ENCODE peak calls at places on chromosomes 5 and 9, in four cellular contexts. One of them, this sample, is unnamed.

GRCh38 chr9:86187121-86187520 is 72.3 kb downstream of the C9orf153 start:
- DNase-seq in GM23338: peak; percentile 69
- DNase-seq in heart right ventricle: no peak
- DNase-seq in transverse colon: no peak
- DNase-seq in this sample: no peak

GRCh38 chr9:36571333-36571732 is 1.4 kb upstream of the MELK start:
- DNase-seq in GM23338: no peak
- DNase-seq in heart right ventricle: no peak
- DNase-seq in transverse colon: no peak
- DNase-seq in this sample: no peak

GRCh38 chr5:178145965-178146820 is 7.5 kb downstream of the NHP2 start:
- DNase-seq in GM23338: peak; percentile 94
- DNase-seq in heart right ventricle: peak; percentile 48
- DNase-seq in transverse colon: peak; percentile 79
- DNase-seq in this sample: peak; percentile 74

GRCh38 chr5:163407034-163407652 is 30.3 kb upstream of the CCNG1 start:
- DNase-seq in GM23338: no peak
- DNase-seq in heart right ventricle: no peak
- DNase-seq in transverse colon: no peak
- DNase-seq in this sample: no peak

GRCh38 chr9:11312976-11313375 is 700.2 kb upstream of the PTPRD start:
- DNase-seq in GM23338: no peak
- DNase-seq in heart right ventricle: no peak
- DNase-seq in transverse colon: no peak
- DNase-seq in this sample: no peak

GRCh38 chr9:95433096-95433852 is 83.5 kb downstream of the PTCH1 start:
- DNase-seq in GM23338: no peak
- DNase-seq in heart right ventricle: no peak
- DNase-seq in transverse colon: no peak
- DNase-seq in this sample: no peak

GRCh38 chr9:131227112-131228058 is 48.9 kb downstream of the FAM78A start:
- DNase-seq in GM23338: no peak
- DNase-seq in heart right ventricle: peak; percentile 25
- DNase-seq in transverse colon: peak; percentile 20
- DNase-seq in this sample: peak; percentile 62

GRCh38 chr5:123116063-123116462 is 27.0 kb downstream of the PRDM6 start:
- DNase-seq in GM23338: no peak
- DNase-seq in heart right ventricle: no peak
- DNase-seq in transverse colon: no peak
- DNase-seq in this sample: no peak

GRCh38 chr5:149264432-149265069 is 7.1 kb upstream of the AFAP1L1 start:
- DNase-seq in GM23338: peak; percentile 95
- DNase-seq in heart right ventricle: no peak
- DNase-seq in transverse colon: peak; percentile 39
- DNase-seq in this sample: peak; percentile 65

GRCh38 chr9:132350861-132351315 is 3.9 kb downstream of the SETX start:
- DNase-seq in GM23338: no peak
- DNase-seq in heart right ventricle: no peak
- DNase-seq in transverse colon: no peak
- DNase-seq in this sample: no peak

GRCh38 chr5:112862085-112862484 is 998 bp downstream of the SRP19 start:
- DNase-seq in GM23338: peak; percentile 27
- DNase-seq in heart right ventricle: no peak
- DNase-seq in transverse colon: no peak
- DNase-seq in this sample: no peak

GRCh38 chr5:93226202-93226735 is 354.8 kb downstream of the NR2F1-AS1 start:
- DNase-seq in GM23338: no peak
- DNase-seq in heart right ventricle: no peak
- DNase-seq in transverse colon: no peak
- DNase-seq in this sample: no peak

GRCh38 chr9:129781991-129782390 is 21.0 kb upstream of the TOR1B start:
- DNase-seq in GM23338: no peak
- DNase-seq in heart right ventricle: no peak
- DNase-seq in transverse colon: no peak
- DNase-seq in this sample: no peak

GRCh38 chr9:88748566-88749238 is 213.7 kb downstream of the NXNL2 start:
- DNase-seq in GM23338: no peak
- DNase-seq in heart right ventricle: peak; percentile 61
- DNase-seq in transverse colon: no peak
- DNase-seq in this sample: peak; percentile 45

GRCh38 chr9:27787941-27788340 is 214.7 kb upstream of the C9orf72 start:
- DNase-seq in GM23338: peak; percentile 64
- DNase-seq in heart right ventricle: no peak
- DNase-seq in transverse colon: no peak
- DNase-seq in this sample: no peak

GRCh38 chr9:127182901-127183746 is 60.7 kb upstream of the ANGPTL2 start:
- DNase-seq in GM23338: peak; percentile 27
- DNase-seq in heart right ventricle: no peak
- DNase-seq in transverse colon: no peak
- DNase-seq in this sample: peak; percentile 25

GRCh38 chr9:131565369-131565768 is 20.0 kb downstream of the PRRT1B start:
- DNase-seq in GM23338: no peak
- DNase-seq in heart right ventricle: no peak
- DNase-seq in transverse colon: no peak
- DNase-seq in this sample: no peak

GRCh38 chr5:126499742-126500396 is 76.7 kb downstream of the GRAMD2B start:
- DNase-seq in GM23338: peak; percentile 88
- DNase-seq in heart right ventricle: no peak
- DNase-seq in transverse colon: no peak
- DNase-seq in this sample: no peak
- TF ChIP-seq CTCF in GM23338: peak; percentile 79
- TF ChIP-seq CTCF in heart right ventricle: peak; percentile 30
- TF ChIP-seq CTCF in transverse colon: peak; percentile 50
- TF ChIP-seq CTCF in this sample: peak; percentile 55

DNA sequence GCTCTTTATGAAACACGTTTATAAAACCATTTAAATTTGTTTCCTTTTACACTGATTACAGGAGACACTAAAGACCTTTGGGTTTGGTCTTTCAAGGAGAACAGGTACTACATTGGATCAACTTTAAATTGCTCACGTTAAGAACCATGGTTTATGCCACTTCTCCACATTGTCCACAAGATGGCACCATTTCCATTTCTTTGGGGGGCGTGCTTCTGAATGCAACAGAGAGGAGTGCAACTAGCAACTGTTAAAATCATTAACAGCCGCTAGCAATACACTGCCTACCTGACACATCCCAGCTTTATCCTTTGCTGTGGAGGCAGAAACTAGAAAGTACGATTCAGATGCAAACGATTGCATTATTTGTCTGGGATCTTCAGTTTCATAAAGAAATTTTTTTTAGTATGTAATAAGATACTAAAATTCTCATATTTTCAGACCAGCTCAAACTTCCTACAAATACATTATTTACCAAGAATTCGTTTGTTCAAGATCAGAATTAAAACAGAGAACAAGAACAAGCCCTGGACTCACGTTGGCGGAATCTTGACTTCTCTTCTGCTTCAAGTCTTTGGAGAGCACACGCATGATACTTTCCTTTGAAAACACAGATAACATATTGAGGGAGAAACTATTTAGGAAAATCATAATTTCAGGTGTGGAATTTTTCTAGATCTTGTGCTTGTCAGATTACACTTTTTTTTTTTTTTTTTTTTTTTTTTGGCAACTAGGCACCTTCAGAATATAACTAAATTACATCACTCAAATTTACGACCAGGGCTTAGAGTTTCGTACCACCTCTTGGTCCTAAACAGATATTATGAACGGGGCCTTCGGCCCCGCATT is 702 bp downstream of the CDC20B start:
- DNase-seq in GM23338: peak; percentile 88
- DNase-seq in heart right ventricle: no peak
- DNase-seq in transverse colon: peak; percentile 50
- DNase-seq in this sample: no peak
- H3K4me3 ChIP-seq in GM23338: peak overlapping the region; percentile 49
- H3K4me3 ChIP-seq in heart right ventricle: peak overlapping the region; percentile 57
- H3K4me3 ChIP-seq in transverse colon: peak overlapping the region; percentile 35
- H3K4me3 ChIP-seq in this sample: peak overlapping the region; percentile 52

GRCh38 chr5:14147210-14147609 is 4.1 kb downstream of the TRIO start:
- DNase-seq in GM23338: no peak
- DNase-seq in heart right ventricle: no peak
- DNase-seq in transverse colon: no peak
- DNase-seq in this sample: no peak
- H3K4me1 ChIP-seq in GM23338: peaks cover 65% of the 10 kb centered on the region
- H3K4me1 ChIP-seq in heart right ventricle: peaks cover 57% of the 10 kb centered on the region
- H3K4me1 ChIP-seq in transverse colon: peaks cover 51% of the 10 kb centered on the region
- H3K4me1 ChIP-seq in this sample: no peaks in the 10 kb centered on the region

GRCh38 chr9:14031761-14032279 is 282.1 kb downstream of the NFIB start:
- DNase-seq in GM23338: no peak
- DNase-seq in heart right ventricle: no peak
- DNase-seq in transverse colon: no peak
- DNase-seq in this sample: no peak

GRCh38 chr9:14029811-14030210 is 284.1 kb downstream of the NFIB start:
- DNase-seq in GM23338: no peak
- DNase-seq in heart right ventricle: no peak
- DNase-seq in transverse colon: no peak
- DNase-seq in this sample: no peak

GRCh38 chr9:14033067-14033466 is 280.9 kb downstream of the NFIB start:
- DNase-seq in GM23338: no peak
- DNase-seq in heart right ventricle: no peak
- DNase-seq in transverse colon: no peak
- DNase-seq in this sample: no peak

GRCh38 chr9:14030350-14030823 is 283.6 kb downstream of the NFIB start:
- DNase-seq in GM23338: no peak
- DNase-seq in heart right ventricle: no peak
- DNase-seq in transverse colon: no peak
- DNase-seq in this sample: no peak

GRCh38 chr9:14031015-14031414 is 282.9 kb downstream of the NFIB start:
- DNase-seq in GM23338: peak; percentile 68
- DNase-seq in heart right ventricle: peak; percentile 18
- DNase-seq in transverse colon: no peak
- DNase-seq in this sample: no peak
- TF ChIP-seq CTCF in GM23338: peak; percentile 42
- TF ChIP-seq CTCF in heart right ventricle: peak; percentile 19
- TF ChIP-seq CTCF in transverse colon: no peak
- TF ChIP-seq CTCF in this sample: no peak

GRCh38 chr5:116681334-116682013 is 106.9 kb upstream of the SEMA6A start:
- DNase-seq in GM23338: no peak
- DNase-seq in heart right ventricle: no peak
- DNase-seq in transverse colon: no peak
- DNase-seq in this sample: no peak

GRCh38 chr5:116685069-116685468 is 110.4 kb upstream of the SEMA6A start:
- DNase-seq in GM23338: no peak
- DNase-seq in heart right ventricle: no peak
- DNase-seq in transverse colon: no peak
- DNase-seq in this sample: no peak

GRCh38 chr5:116685931-116686330 is 111.3 kb upstream of the SEMA6A start:
- DNase-seq in GM23338: no peak
- DNase-seq in heart right ventricle: no peak
- DNase-seq in transverse colon: no peak
- DNase-seq in this sample: no peak

DNA sequence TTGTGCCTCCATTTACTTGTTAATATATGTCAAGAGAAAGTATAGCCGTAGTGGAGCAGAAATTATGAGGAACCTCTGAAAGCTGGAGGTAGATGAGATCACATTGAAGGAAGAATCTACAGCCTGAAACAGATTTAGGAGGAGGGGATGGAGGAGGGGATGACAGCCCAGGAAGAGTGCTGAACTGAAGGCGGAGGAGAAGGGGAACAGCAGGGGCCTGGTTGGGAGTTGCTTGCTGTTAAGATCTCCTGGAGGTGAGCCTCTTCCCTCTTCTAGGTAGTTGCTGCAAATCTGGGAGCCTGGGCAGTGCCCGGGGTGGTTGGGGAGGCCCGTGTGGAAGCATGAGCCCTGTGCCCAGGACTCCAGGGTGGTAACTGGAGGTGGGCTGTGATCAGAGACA is 111.8 kb upstream of the SEMA6A start:
- DNase-seq in GM23338: peak; percentile 17
- DNase-seq in heart right ventricle: no peak
- DNase-seq in transverse colon: no peak
- DNase-seq in this sample: no peak
- H3K4me3 ChIP-seq in GM23338: no peak overlapping the region
- H3K4me3 ChIP-seq in heart right ventricle: no peak overlapping the region
- H3K4me3 ChIP-seq in transverse colon: no peak overlapping the region
- H3K4me3 ChIP-seq in this sample: no peak overlapping the region

GRCh38 chr5:88833371-88834107 is 49.4 kb downstream of the MEF2C start:
- DNase-seq in GM23338: peak; percentile 24
- DNase-seq in heart right ventricle: no peak
- DNase-seq in transverse colon: peak; percentile 38
- DNase-seq in this sample: no peak
- H3K4me1 ChIP-seq in GM23338: peaks cover 3% of the 10 kb centered on the region
- H3K4me1 ChIP-seq in heart right ventricle: peaks cover 80% of the 10 kb centered on the region
- H3K4me1 ChIP-seq in transverse colon: peaks cover 17% of the 10 kb centered on the region
- H3K4me1 ChIP-seq in this sample: no peaks in the 10 kb centered on the region

GRCh38 chr5:73222173-73222572 is 49.2 kb downstream of the TMEM174 start:
- DNase-seq in GM23338: no peak
- DNase-seq in heart right ventricle: no peak
- DNase-seq in transverse colon: no peak
- DNase-seq in this sample: no peak

GRCh38 chr5:73215891-73216610 is 43.1 kb downstream of the TMEM174 start:
- DNase-seq in GM23338: peak; percentile 89
- DNase-seq in heart right ventricle: peak; percentile 77
- DNase-seq in transverse colon: peak; percentile 83
- DNase-seq in this sample: peak; percentile 82

GRCh38 chr5:73214921-73215490 is 42.0 kb downstream of the TMEM174 start:
- DNase-seq in GM23338: peak; percentile 20
- DNase-seq in heart right ventricle: no peak
- DNase-seq in transverse colon: no peak
- DNase-seq in this sample: no peak

GRCh38 chr5:73215525-73215890 is 42.5 kb downstream of the TMEM174 start:
- DNase-seq in GM23338: no peak
- DNase-seq in heart right ventricle: no peak
- DNase-seq in transverse colon: no peak
- DNase-seq in this sample: no peak

DNA sequence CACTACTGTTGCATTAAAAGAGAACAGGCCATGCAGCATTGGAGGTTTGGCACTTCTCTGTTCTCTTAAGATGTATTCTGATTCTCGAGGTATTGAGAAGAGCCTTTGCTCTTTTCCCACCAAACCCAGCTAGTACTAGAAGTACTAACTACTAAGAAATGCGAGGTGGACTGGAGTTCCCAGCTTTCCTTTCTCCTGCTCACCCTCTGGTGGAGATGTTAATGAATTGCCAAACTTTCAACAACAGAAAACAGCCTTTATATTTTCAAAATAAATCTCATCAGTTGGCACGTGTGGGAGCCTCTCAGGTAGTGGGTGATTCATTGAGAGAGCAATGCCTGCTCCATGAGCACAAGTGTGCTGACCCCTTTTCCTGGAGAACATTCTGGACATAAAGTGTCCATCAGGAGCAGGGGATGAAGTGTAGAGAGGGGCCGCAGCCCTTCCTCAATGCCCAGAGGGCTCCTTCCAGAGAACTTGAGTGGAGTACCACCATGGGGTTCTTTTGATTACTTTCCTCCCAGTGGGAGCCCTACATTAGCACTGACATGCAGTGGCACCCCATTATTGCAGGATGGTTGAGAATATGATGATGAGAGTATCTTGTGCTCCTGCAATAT is 45.7 kb downstream of the TMEM174 start:
- DNase-seq in GM23338: peak; percentile 69
- DNase-seq in heart right ventricle: no peak
- DNase-seq in transverse colon: no peak
- DNase-seq in this sample: no peak
- TF ChIP-seq CTCF in GM23338: peak; percentile 42
- TF ChIP-seq CTCF in heart right ventricle: no peak
- TF ChIP-seq CTCF in transverse colon: no peak
- TF ChIP-seq CTCF in this sample: no peak